ENCODE peak calls at places on chromosomes 12 and 14, in eight cellular contexts. One of them, this sample, is unnamed.

GRCh38 chr14:35847636-35848035 is 21.5 kb downstream of the BRMS1L start:
- DNase-seq in mesendoderm: no peak
- DNase-seq in CD8-positive, alpha-beta memory T cell: no peak
- DNase-seq in RWPE1: no peak
- DNase-seq in A549: no peak
- DNase-seq in mesenchymal stem cell: no peak
- DNase-seq in GM23338: no peak
- DNase-seq in psoas muscle: no peak
- DNase-seq in this sample: no peak

GRCh38 chr14:58864751-58865519 is 227.2 kb downstream of the DACT1 start:
- DNase-seq in mesendoderm: peak
- DNase-seq in mesenchymal stem cell: peak
- DNase-seq in CD8-positive, alpha-beta memory T cell: no peak
- DNase-seq in RWPE1: no peak
- DNase-seq in GM23338: no peak
- DNase-seq in psoas muscle: no peak
- DNase-seq in A549: no peak
- DNase-seq in this sample: peak

GRCh38 chr14:73125169-73125588 is 11.1 kb upstream of the PSEN1 start:
- DNase-seq in mesendoderm: peak
- DNase-seq in CD8-positive, alpha-beta memory T cell: no peak
- DNase-seq in mesenchymal stem cell: no peak
- DNase-seq in psoas muscle: no peak
- DNase-seq in RWPE1: no peak
- DNase-seq in GM23338: peak
- DNase-seq in A549: no peak
- DNase-seq in this sample: no peak

GRCh38 chr14:90503582-90503981 is 106.8 kb downstream of the CALM1 start:
- DNase-seq in GM23338: no peak
- DNase-seq in RWPE1: no peak
- DNase-seq in mesenchymal stem cell: no peak
- DNase-seq in CD8-positive, alpha-beta memory T cell: no peak
- DNase-seq in psoas muscle: peak
- DNase-seq in A549: no peak
- DNase-seq in mesendoderm: no peak
- DNase-seq in this sample: no peak

GRCh38 chr14:88999137-88999536 is 174.7 kb downstream of the TTC8 start:
- DNase-seq in RWPE1: no peak
- DNase-seq in A549: no peak
- DNase-seq in CD8-positive, alpha-beta memory T cell: no peak
- DNase-seq in mesendoderm: no peak
- DNase-seq in psoas muscle: no peak
- DNase-seq in GM23338: no peak
- DNase-seq in mesenchymal stem cell: no peak
- DNase-seq in this sample: no peak

GRCh38 chr12:117333331-117334000 is 28.0 kb downstream of the NOS1 start:
- DNase-seq in A549: no peak
- DNase-seq in psoas muscle: no peak
- DNase-seq in RWPE1: no peak
- DNase-seq in CD8-positive, alpha-beta memory T cell: no peak
- DNase-seq in mesendoderm: no peak
- DNase-seq in GM23338: no peak
- DNase-seq in mesenchymal stem cell: no peak
- DNase-seq in this sample: peak

GRCh38 chr12:121388421-121388981 is 11.4 kb upstream of the RNF34 start:
- DNase-seq in GM23338: no peak
- DNase-seq in mesendoderm: peak
- DNase-seq in A549: no peak
- DNase-seq in mesenchymal stem cell: peak
- DNase-seq in CD8-positive, alpha-beta memory T cell: no peak
- DNase-seq in psoas muscle: no peak
- DNase-seq in RWPE1: peak
- DNase-seq in this sample: no peak

GRCh38 chr12:98574110-98574509 is 19.4 kb upstream of the SLC25A3 start:
- DNase-seq in mesenchymal stem cell: no peak
- DNase-seq in GM23338: no peak
- DNase-seq in psoas muscle: no peak
- DNase-seq in CD8-positive, alpha-beta memory T cell: no peak
- DNase-seq in A549: no peak
- DNase-seq in mesendoderm: no peak
- DNase-seq in RWPE1: no peak
- DNase-seq in this sample: no peak

GRCh38 chr14:74804219-74804825 is 41.2 kb downstream of the YLPM1 start:
- DNase-seq in GM23338: peak
- DNase-seq in RWPE1: peak
- DNase-seq in psoas muscle: no peak
- DNase-seq in mesenchymal stem cell: peak
- DNase-seq in mesendoderm: peak
- DNase-seq in A549: peak
- DNase-seq in CD8-positive, alpha-beta memory T cell: peak
- DNase-seq in this sample: no peak

GRCh38 chr14:71264260-71264659 is 357.0 kb downstream of the PCNX1 start:
- DNase-seq in RWPE1: no peak
- DNase-seq in CD8-positive, alpha-beta memory T cell: no peak
- DNase-seq in mesendoderm: peak
- DNase-seq in psoas muscle: no peak
- DNase-seq in A549: no peak
- DNase-seq in mesenchymal stem cell: no peak
- DNase-seq in GM23338: peak
- DNase-seq in this sample: no peak

GRCh38 chr12:54215990-54216579 is 27.3 kb upstream of the SMUG1 start:
- DNase-seq in CD8-positive, alpha-beta memory T cell: peak
- DNase-seq in GM23338: peak
- DNase-seq in psoas muscle: no peak
- DNase-seq in A549: no peak
- DNase-seq in RWPE1: no peak
- DNase-seq in mesendoderm: peak
- DNase-seq in mesenchymal stem cell: no peak
- DNase-seq in this sample: no peak

GRCh38 chr12:110111476-110112334 is 12.5 kb upstream of the IFT81 start:
- DNase-seq in mesenchymal stem cell: no peak
- DNase-seq in CD8-positive, alpha-beta memory T cell: no peak
- DNase-seq in RWPE1: no peak
- DNase-seq in psoas muscle: no peak
- DNase-seq in A549: no peak
- DNase-seq in GM23338: no peak
- DNase-seq in mesendoderm: no peak
- DNase-seq in this sample: no peak

GRCh38 chr12:49008943-49009342 is 9.6 kb downstream of the PRKAG1 start:
- DNase-seq in mesendoderm: no peak
- DNase-seq in CD8-positive, alpha-beta memory T cell: no peak
- DNase-seq in mesenchymal stem cell: no peak
- DNase-seq in GM23338: no peak
- DNase-seq in RWPE1: no peak
- DNase-seq in A549: no peak
- DNase-seq in psoas muscle: no peak
- DNase-seq in this sample: no peak

GRCh38 chr14:101072531-101072930 is 169.0 kb upstream of the RTL1 start:
- DNase-seq in mesenchymal stem cell: peak
- DNase-seq in GM23338: no peak
- DNase-seq in A549: peak
- DNase-seq in RWPE1: no peak
- DNase-seq in mesendoderm: peak
- DNase-seq in psoas muscle: no peak
- DNase-seq in CD8-positive, alpha-beta memory T cell: no peak
- DNase-seq in this sample: no peak

GRCh38 chr12:18259906-18260682 is 1.2 kb upstream of the PIK3C2G start:
- DNase-seq in mesenchymal stem cell: no peak
- DNase-seq in RWPE1: no peak
- DNase-seq in CD8-positive, alpha-beta memory T cell: no peak
- DNase-seq in psoas muscle: no peak
- DNase-seq in mesendoderm: no peak
- DNase-seq in A549: no peak
- DNase-seq in GM23338: no peak
- DNase-seq in this sample: no peak

GRCh38 chr12:52223411-52224039 is 9.5 kb upstream of the KRT7 start:
- DNase-seq in A549: no peak
- DNase-seq in GM23338: no peak
- DNase-seq in mesendoderm: no peak
- DNase-seq in CD8-positive, alpha-beta memory T cell: no peak
- DNase-seq in RWPE1: no peak
- DNase-seq in mesenchymal stem cell: no peak
- DNase-seq in psoas muscle: no peak
- DNase-seq in this sample: no peak

GRCh38 chr12:53572134-53572758 is 53.9 kb downstream of the ATF7 start:
- DNase-seq in A549: no peak
- DNase-seq in CD8-positive, alpha-beta memory T cell: no peak
- DNase-seq in GM23338: no peak
- DNase-seq in RWPE1: no peak
- DNase-seq in mesendoderm: no peak
- DNase-seq in psoas muscle: no peak
- DNase-seq in mesenchymal stem cell: no peak
- DNase-seq in this sample: no peak

GRCh38 chr12:74722709-74723108 is 185.1 kb downstream of the ATXN7L3B start:
- DNase-seq in CD8-positive, alpha-beta memory T cell: no peak
- DNase-seq in A549: no peak
- DNase-seq in RWPE1: no peak
- DNase-seq in mesendoderm: peak
- DNase-seq in psoas muscle: no peak
- DNase-seq in GM23338: peak
- DNase-seq in mesenchymal stem cell: no peak
- DNase-seq in this sample: no peak

GRCh38 chr14:67167420-67168109 is 21.7 kb upstream of the GARIN2 start:
- DNase-seq in A549: no peak
- DNase-seq in psoas muscle: no peak
- DNase-seq in RWPE1: no peak
- DNase-seq in mesendoderm: peak
- DNase-seq in GM23338: peak
- DNase-seq in mesenchymal stem cell: no peak
- DNase-seq in CD8-positive, alpha-beta memory T cell: no peak
- DNase-seq in this sample: no peak

GRCh38 chr14:30108975-30109700 is 181.5 kb upstream of the PRKD1 start:
- DNase-seq in GM23338: no peak
- DNase-seq in mesenchymal stem cell: peak
- DNase-seq in CD8-positive, alpha-beta memory T cell: no peak
- DNase-seq in mesendoderm: no peak
- DNase-seq in psoas muscle: no peak
- DNase-seq in A549: no peak
- DNase-seq in RWPE1: no peak
- DNase-seq in this sample: no peak

GRCh38 chr12:88371416-88372183 is 208.7 kb downstream of the KITLG start:
- DNase-seq in RWPE1: no peak
- DNase-seq in psoas muscle: peak
- DNase-seq in GM23338: no peak
- DNase-seq in A549: no peak
- DNase-seq in mesendoderm: no peak
- DNase-seq in CD8-positive, alpha-beta memory T cell: no peak
- DNase-seq in mesenchymal stem cell: peak
- DNase-seq in this sample: no peak

GRCh38 chr14:94571395-94571794 is 9.8 kb upstream of the SERPINA5 start:
- DNase-seq in CD8-positive, alpha-beta memory T cell: no peak
- DNase-seq in GM23338: no peak
- DNase-seq in RWPE1: no peak
- DNase-seq in psoas muscle: no peak
- DNase-seq in A549: no peak
- DNase-seq in mesendoderm: no peak
- DNase-seq in mesenchymal stem cell: no peak
- DNase-seq in this sample: no peak
- H3K27ac ChIP-seq in CD8-positive, alpha-beta memory T cell: no peak
- H3K27ac ChIP-seq in GM23338: no peak
- H3K27ac ChIP-seq in RWPE1: peak
- H3K27ac ChIP-seq in psoas muscle: peak
- H3K27ac ChIP-seq in A549: no peak
- H3K27ac ChIP-seq in mesendoderm: no peak
- H3K27ac ChIP-seq in mesenchymal stem cell: no peak
- H3K27ac ChIP-seq in this sample: peak

GRCh38 chr12:39431002-39431796 is 11.7 kb downstream of the KIF21A start:
- DNase-seq in A549: no peak
- DNase-seq in RWPE1: no peak
- DNase-seq in GM23338: no peak
- DNase-seq in psoas muscle: no peak
- DNase-seq in CD8-positive, alpha-beta memory T cell: no peak
- DNase-seq in mesendoderm: no peak
- DNase-seq in mesenchymal stem cell: no peak
- DNase-seq in this sample: no peak
- H3K27ac ChIP-seq in A549: no peak
- H3K27ac ChIP-seq in RWPE1: no peak
- H3K27ac ChIP-seq in GM23338: no peak
- H3K27ac ChIP-seq in psoas muscle: no peak
- H3K27ac ChIP-seq in CD8-positive, alpha-beta memory T cell: no peak
- H3K27ac ChIP-seq in mesendoderm: no peak
- H3K27ac ChIP-seq in mesenchymal stem cell: no peak
- H3K27ac ChIP-seq in this sample: no peak

DNA sequence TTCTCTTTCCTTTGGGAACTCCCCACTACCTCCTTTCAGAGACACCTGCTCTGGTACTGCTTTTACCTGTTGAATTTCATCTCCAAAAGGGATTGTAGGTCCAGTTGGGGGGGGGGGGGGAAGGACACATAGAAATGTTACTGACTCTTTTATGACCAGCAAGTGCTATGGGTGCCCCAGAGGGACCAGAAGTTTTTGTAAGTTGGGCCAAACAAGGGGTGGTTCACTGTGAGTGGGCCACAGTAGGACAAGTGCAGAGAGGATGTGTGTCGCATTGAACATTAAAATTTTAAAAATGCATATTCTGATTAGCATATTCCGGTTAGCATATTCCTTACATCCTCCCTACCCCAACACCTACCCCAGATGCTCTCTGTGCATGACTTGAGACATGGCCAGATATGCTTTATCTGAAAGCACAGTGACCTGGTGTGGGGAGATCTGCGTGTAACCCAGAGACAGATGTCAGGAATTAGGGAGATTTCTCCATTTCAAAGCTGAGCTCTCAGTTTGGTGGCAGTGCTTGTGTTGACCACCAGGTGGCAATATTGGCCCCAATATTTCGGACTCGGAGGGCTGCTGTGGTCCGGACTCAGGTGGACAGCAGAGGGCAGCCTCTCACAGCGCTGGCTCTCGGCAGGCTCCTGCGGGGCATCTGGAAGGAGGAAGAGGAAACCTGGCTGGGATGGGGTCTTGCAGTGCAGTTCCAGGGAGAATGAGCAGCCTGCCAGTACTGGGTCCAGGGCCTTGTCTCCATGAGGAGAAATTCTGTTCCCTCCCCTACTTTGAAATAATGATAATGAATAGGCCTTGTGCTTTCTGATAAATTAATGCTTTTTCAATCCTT is 1.6 kb upstream of the CEBPE start:
- DNase-seq in A549: peak
- DNase-seq in GM23338: peak
- DNase-seq in mesenchymal stem cell: peak
- DNase-seq in RWPE1: peak
- DNase-seq in CD8-positive, alpha-beta memory T cell: peak
- DNase-seq in psoas muscle: peak
- DNase-seq in mesendoderm: peak
- DNase-seq in this sample: peak
- H3K27ac ChIP-seq in A549: no peak
- H3K27ac ChIP-seq in GM23338: no peak
- H3K27ac ChIP-seq in mesenchymal stem cell: peak
- H3K27ac ChIP-seq in RWPE1: peak
- H3K27ac ChIP-seq in CD8-positive, alpha-beta memory T cell: peak
- H3K27ac ChIP-seq in psoas muscle: no peak
- H3K27ac ChIP-seq in mesendoderm: no peak
- H3K27ac ChIP-seq in this sample: no peak

GRCh38 chr14:91801358-91801757 is 66.0 kb downstream of the TC2N start:
- DNase-seq in mesenchymal stem cell: no peak
- DNase-seq in CD8-positive, alpha-beta memory T cell: peak
- DNase-seq in A549: no peak
- DNase-seq in GM23338: no peak
- DNase-seq in psoas muscle: no peak
- DNase-seq in RWPE1: no peak
- DNase-seq in mesendoderm: no peak
- DNase-seq in this sample: no peak

GRCh38 chr14:91793704-91794103 is 61.8 kb upstream of the CATSPERB start:
- DNase-seq in GM23338: no peak
- DNase-seq in RWPE1: no peak
- DNase-seq in mesenchymal stem cell: no peak
- DNase-seq in mesendoderm: no peak
- DNase-seq in A549: no peak
- DNase-seq in psoas muscle: no peak
- DNase-seq in CD8-positive, alpha-beta memory T cell: no peak
- DNase-seq in this sample: no peak

GRCh38 chr14:91796622-91797347 is 64.9 kb upstream of the CATSPERB start:
- DNase-seq in GM23338: no peak
- DNase-seq in CD8-positive, alpha-beta memory T cell: no peak
- DNase-seq in A549: no peak
- DNase-seq in mesendoderm: no peak
- DNase-seq in mesenchymal stem cell: no peak
- DNase-seq in RWPE1: no peak
- DNase-seq in psoas muscle: no peak
- DNase-seq in this sample: no peak
- H3K27ac ChIP-seq in GM23338: no peak
- H3K27ac ChIP-seq in CD8-positive, alpha-beta memory T cell: no peak
- H3K27ac ChIP-seq in A549: no peak
- H3K27ac ChIP-seq in mesendoderm: no peak
- H3K27ac ChIP-seq in mesenchymal stem cell: no peak
- H3K27ac ChIP-seq in RWPE1: no peak
- H3K27ac ChIP-seq in psoas muscle: no peak
- H3K27ac ChIP-seq in this sample: no peak